ENCODE peak calls at places on chromosomes 12 and 14, in ten cellular contexts. One of them, this sample, is unnamed.

GRCh38 chr12:12194206-12194605 is 72.6 kb downstream of the LRP6 start:
- DNase-seq in Karpas-422: no peak
- DNase-seq in kidney tubule cell: peak; percentile 53
- DNase-seq in GM04504: no peak
- DNase-seq in naive B cell: no peak
- DNase-seq in uterus: no peak
- DNase-seq in NCI-H460: no peak
- DNase-seq in stimulated activated CD4-positive, alpha-beta T cell treated with anti-CD3 and anti-CD28 coated beads, TNF-alpha, amount 100 ng/mL, for 4 hours: no peak
- DNase-seq in GF-D8: no peak
- DNase-seq in kidney epithelial cell: peak; percentile 49
- DNase-seq in this sample: no peak

GRCh38 chr12:20629414-20630156 is 65.5 kb upstream of the SLCO1C1 start:
- DNase-seq in Karpas-422: no peak
- DNase-seq in kidney tubule cell: peak; percentile 70
- DNase-seq in GM04504: no peak
- DNase-seq in naive B cell: no peak
- DNase-seq in uterus: no peak
- DNase-seq in NCI-H460: no peak
- DNase-seq in stimulated activated CD4-positive, alpha-beta T cell treated with anti-CD3 and anti-CD28 coated beads, TNF-alpha, amount 100 ng/mL, for 4 hours: no peak
- DNase-seq in GF-D8: no peak
- DNase-seq in kidney epithelial cell: peak; percentile 49
- DNase-seq in this sample: no peak

GRCh38 chr12:102950107-102950949 is 7.1 kb upstream of the ASCL1 start:
- DNase-seq in Karpas-422: no peak
- DNase-seq in kidney tubule cell: peak; percentile 45
- DNase-seq in GM04504: no peak
- DNase-seq in naive B cell: no peak
- DNase-seq in uterus: no peak
- DNase-seq in NCI-H460: no peak
- DNase-seq in stimulated activated CD4-positive, alpha-beta T cell treated with anti-CD3 and anti-CD28 coated beads, TNF-alpha, amount 100 ng/mL, for 4 hours: no peak
- DNase-seq in GF-D8: no peak
- DNase-seq in kidney epithelial cell: no peak
- DNase-seq in this sample: peak; percentile 64

GRCh38 chr12:42779186-42779859 is 189.8 kb upstream of the PRICKLE1 start:
- DNase-seq in Karpas-422: no peak
- DNase-seq in kidney tubule cell: no peak
- DNase-seq in GM04504: no peak
- DNase-seq in naive B cell: no peak
- DNase-seq in uterus: peak; percentile 19
- DNase-seq in NCI-H460: no peak
- DNase-seq in stimulated activated CD4-positive, alpha-beta T cell treated with anti-CD3 and anti-CD28 coated beads, TNF-alpha, amount 100 ng/mL, for 4 hours: no peak
- DNase-seq in GF-D8: no peak
- DNase-seq in kidney epithelial cell: no peak
- DNase-seq in this sample: no peak

GRCh38 chr12:47838286-47838931 is 18.7 kb upstream of the HDAC7 start:
- DNase-seq in Karpas-422: peak; percentile 79
- DNase-seq in kidney tubule cell: peak; percentile 54
- DNase-seq in GM04504: no peak
- DNase-seq in naive B cell: peak; percentile 36
- DNase-seq in uterus: no peak
- DNase-seq in NCI-H460: peak; percentile 44
- DNase-seq in stimulated activated CD4-positive, alpha-beta T cell treated with anti-CD3 and anti-CD28 coated beads, TNF-alpha, amount 100 ng/mL, for 4 hours: no peak
- DNase-seq in GF-D8: no peak
- DNase-seq in kidney epithelial cell: no peak
- DNase-seq in this sample: peak; percentile 47

GRCh38 chr12:109527489-109528123 is 45.7 kb downstream of the MMAB start:
- DNase-seq in Karpas-422: no peak
- DNase-seq in kidney tubule cell: no peak
- DNase-seq in GM04504: no peak
- DNase-seq in naive B cell: no peak
- DNase-seq in uterus: no peak
- DNase-seq in NCI-H460: no peak
- DNase-seq in stimulated activated CD4-positive, alpha-beta T cell treated with anti-CD3 and anti-CD28 coated beads, TNF-alpha, amount 100 ng/mL, for 4 hours: no peak
- DNase-seq in GF-D8: no peak
- DNase-seq in kidney epithelial cell: no peak
- DNase-seq in this sample: no peak

GRCh38 chr12:16807731-16808130 is 201.8 kb upstream of the LMO3 start:
- DNase-seq in Karpas-422: no peak
- DNase-seq in kidney tubule cell: no peak
- DNase-seq in GM04504: no peak
- DNase-seq in naive B cell: no peak
- DNase-seq in uterus: no peak
- DNase-seq in NCI-H460: no peak
- DNase-seq in stimulated activated CD4-positive, alpha-beta T cell treated with anti-CD3 and anti-CD28 coated beads, TNF-alpha, amount 100 ng/mL, for 4 hours: no peak
- DNase-seq in GF-D8: no peak
- DNase-seq in kidney epithelial cell: no peak
- DNase-seq in this sample: no peak

GRCh38 chr12:6950401-6950801 is 755 bp upstream of the PTPN6 start:
- DNase-seq in Karpas-422: peak; percentile 84
- DNase-seq in kidney tubule cell: no peak
- DNase-seq in GM04504: no peak
- DNase-seq in naive B cell: no peak
- DNase-seq in uterus: no peak
- DNase-seq in NCI-H460: no peak
- DNase-seq in stimulated activated CD4-positive, alpha-beta T cell treated with anti-CD3 and anti-CD28 coated beads, TNF-alpha, amount 100 ng/mL, for 4 hours: no peak
- DNase-seq in GF-D8: peak; percentile 18
- DNase-seq in kidney epithelial cell: no peak
- DNase-seq in this sample: no peak

GRCh38 chr14:68941820-68942219 is 37.3 kb downstream of the ACTN1 start:
- DNase-seq in Karpas-422: no peak
- DNase-seq in kidney tubule cell: peak; percentile 95
- DNase-seq in GM04504: peak; percentile 89
- DNase-seq in naive B cell: no peak
- DNase-seq in uterus: no peak
- DNase-seq in NCI-H460: peak; percentile 69
- DNase-seq in stimulated activated CD4-positive, alpha-beta T cell treated with anti-CD3 and anti-CD28 coated beads, TNF-alpha, amount 100 ng/mL, for 4 hours: no peak
- DNase-seq in GF-D8: peak; percentile 49
- DNase-seq in kidney epithelial cell: peak; percentile 85
- DNase-seq in this sample: no peak

GRCh38 chr12:71300772-71301675 is 138.6 kb upstream of the LGR5 start:
- DNase-seq in Karpas-422: no peak
- DNase-seq in kidney tubule cell: no peak
- DNase-seq in GM04504: no peak
- DNase-seq in naive B cell: no peak
- DNase-seq in uterus: no peak
- DNase-seq in NCI-H460: no peak
- DNase-seq in stimulated activated CD4-positive, alpha-beta T cell treated with anti-CD3 and anti-CD28 coated beads, TNF-alpha, amount 100 ng/mL, for 4 hours: no peak
- DNase-seq in GF-D8: no peak
- DNase-seq in kidney epithelial cell: no peak
- DNase-seq in this sample: peak; percentile 32

This sample was measured in T47D.